ENCODE peak calls at places on chromosomes 13 and 19, in four cellular contexts. B, V, E and H are unnamed samples.

GRCh38 chr13:74024314-74024713 is 109.9 kb downstream of the KLF12 start:
- DNase-seq in B (no peak), V (peak; percentile 10), E (no peak), H (no peak)

GRCh38 chr13:39516140-39516539 is 86.9 kb downstream of the LHFPL6 start:
- DNase-seq in B (no peak), V (no peak), E (no peak), H (no peak)

GRCh38 chr19:32150605-32151004 is 194.8 kb upstream of the ZNF507 start:
- DNase-seq in B (no peak), V (no peak), E (no peak), H (no peak)

GRCh38 chr19:19181614-19182013 is 10.3 kb downstream of the BORCS8 start:
- DNase-seq in B (no peak), V (no peak), E (no peak), H (no peak)

GRCh38 chr13:20609145-20609544 is 42.2 kb downstream of the IFT88 start:
- DNase-seq in B (no peak), V (no peak), E (no peak), H (no peak)

GRCh38 chr13:93217701-93218100 is 8.9 kb upstream of the GPC6 start:
- DNase-seq in B (peak; percentile 16), V (peak; percentile 32), E (no peak), H (no peak)

GRCh38 chr13:36030670-36031331 is 100.4 kb downstream of the DCLK1 start:
- DNase-seq in B (no peak), V (no peak), E (no peak), H (no peak)

GRCh38 chr13:103639326-103639725 is 573.1 kb upstream of the SLC10A2 start:
- DNase-seq in B (no peak), V (no peak), E (no peak), H (no peak)

GRCh38 chr13:102710261-102710679 is 15.4 kb upstream of the METTL21C start:
- DNase-seq in B (no peak), V (no peak), E (no peak), H (no peak)

GRCh38 chr13:70520275-70520674 is 412.0 kb upstream of the KLHL1 start:
- DNase-seq in B (no peak), V (no peak), E (no peak), H (peak; percentile 36)
- TF ChIP-seq TARDBP in B (no peak), V (no peak), E (no peak), H (no peak)

GRCh38 chr13:99218969-99219368 is 18.3 kb downstream of the UBAC2 start:
- DNase-seq in B (no peak), V (no peak), E (peak; percentile 62), H (no peak)
- TF ChIP-seq TARDBP in B (no peak), V (no peak), E (no peak), H (no peak)

DNA sequence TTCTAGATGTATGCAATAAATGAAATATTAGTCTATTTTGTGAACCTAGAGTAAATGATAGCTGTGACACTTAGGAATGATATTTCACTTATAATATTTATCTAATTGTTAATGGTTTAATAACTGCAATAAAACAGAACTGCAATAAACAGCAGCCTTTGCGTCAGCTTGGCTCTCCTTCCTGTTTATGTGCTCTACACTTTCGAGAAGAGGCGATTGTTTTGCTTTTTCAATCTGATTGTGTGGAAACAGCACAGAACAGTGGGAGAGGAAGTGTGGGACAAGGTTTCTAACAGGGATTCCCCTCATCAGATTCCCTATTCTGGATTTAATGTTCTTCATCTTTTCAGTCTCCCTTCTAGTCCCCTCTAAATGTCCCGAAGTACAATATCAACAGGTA is 17.3 kb upstream of the TRPC4 start:
- DNase-seq in B (no peak), V (no peak), E (no peak), H (no peak)
- TF ChIP-seq TARDBP in B (no peak), V (no peak), E (no peak), H (no peak)

GRCh38 chr13:46909037-46909436 is 12.2 kb upstream of the HTR2A start:
- DNase-seq in B (no peak), V (no peak), E (no peak), H (no peak)
- TF ChIP-seq TARDBP in B (no peak), V (no peak), E (no peak), H (no peak)

GRCh38 chr19:17097593-17098126 is 22.1 kb downstream of the MYO9B start:
- DNase-seq in B (peak; percentile 75), V (peak; percentile 86), E (no peak), H (no peak)
- TF ChIP-seq TARDBP in B (no peak), V (peak; percentile 65), E (no peak), H (no peak)

GRCh38 chr13:106882222-106882621 is 314.3 kb upstream of the ARGLU1 start:
- DNase-seq in B (no peak), V (no peak), E (no peak), H (no peak)

GRCh38 chr13:106888148-106888547 is 320.2 kb upstream of the ARGLU1 start:
- DNase-seq in B (no peak), V (no peak), E (no peak), H (no peak)

DNA sequence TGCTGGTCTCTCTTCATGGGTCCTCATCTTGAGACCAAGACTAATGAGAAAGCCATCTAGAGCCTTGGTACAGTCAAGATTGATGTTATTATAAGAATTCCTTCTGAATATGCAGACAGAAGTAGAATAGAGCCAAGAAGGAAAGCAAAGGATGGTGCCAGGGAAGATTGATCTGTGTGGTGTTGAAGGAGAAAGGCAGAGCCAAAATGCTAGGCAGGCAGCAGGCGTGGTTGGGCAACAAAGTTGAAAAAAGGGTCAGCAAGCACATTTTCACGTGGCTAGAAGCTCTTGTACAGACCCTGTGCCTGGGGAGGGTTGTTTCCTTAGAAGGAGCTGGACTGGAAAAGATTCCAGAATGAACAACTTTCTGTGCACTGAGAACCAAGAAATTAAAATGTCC is 319.7 kb upstream of the ARGLU1 start:
- DNase-seq in B (no peak), V (no peak), E (no peak), H (no peak)
- TF ChIP-seq TARDBP in B (no peak), V (no peak), E (no peak), H (no peak)

DNA sequence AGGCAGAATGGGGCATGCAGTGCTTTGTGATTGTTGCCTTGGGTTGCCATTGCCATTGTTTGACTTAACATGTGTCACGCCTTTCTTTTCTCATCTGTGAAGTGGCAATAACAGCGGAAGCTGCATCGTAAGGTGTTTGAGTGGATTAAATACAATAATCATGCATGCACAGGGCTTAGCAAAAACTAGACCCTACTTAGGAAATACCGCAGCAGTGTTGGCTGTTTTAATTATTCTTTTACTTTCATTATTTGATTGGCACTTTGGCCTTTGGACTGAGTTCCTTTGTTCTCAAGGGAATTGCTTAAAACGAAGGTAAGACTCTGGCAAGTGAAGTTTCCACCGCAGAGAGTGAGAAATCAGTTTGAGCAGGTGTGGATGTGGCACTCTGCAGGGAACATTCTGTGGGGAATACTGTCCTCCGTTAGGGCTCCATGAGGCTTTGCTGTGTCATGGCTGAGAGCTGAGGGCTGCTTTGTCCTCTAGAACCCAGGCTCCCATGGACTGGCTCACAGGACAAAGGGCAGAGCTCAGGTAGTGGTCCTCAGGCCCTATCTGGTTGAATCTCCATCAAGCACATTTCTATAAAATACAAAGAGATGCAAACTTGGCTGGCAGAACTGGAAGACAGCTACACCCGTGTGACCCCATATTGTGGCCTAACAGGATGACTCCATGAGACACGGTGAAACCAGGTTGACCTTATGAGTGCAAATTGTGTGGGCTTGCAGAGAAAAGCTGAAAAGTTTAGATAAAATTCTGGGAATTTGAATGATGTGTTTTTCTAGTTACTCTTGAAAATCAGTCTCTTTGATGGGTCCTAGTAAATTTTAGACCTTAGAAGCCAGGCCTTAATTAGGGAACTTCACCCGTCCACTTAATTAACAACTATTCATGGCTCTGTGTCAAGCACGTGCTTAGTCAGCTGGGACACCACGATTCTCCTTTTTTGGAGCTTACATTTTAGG is 407.2 kb downstream of the KCNRG start:
- DNase-seq in B (peak; percentile 42), V (no peak), E (no peak), H (no peak)
- TF ChIP-seq TARDBP in B (no peak), V (no peak), E (no peak), H (no peak)

GRCh38 chr19:42386974-42387707 is 3.0 kb downstream of the CNFN start:
- DNase-seq in B (peak; percentile 86), V (peak; percentile 63), E (no peak), H (peak; percentile 86)
- TF ChIP-seq TARDBP in B (no peak), V (no peak), E (no peak), H (no peak)

GRCh38 chr19:9986787-9987281 is 23.5 kb downstream of the COL5A3 start:
- DNase-seq in B (no peak), V (no peak), E (no peak), H (no peak)
- TF ChIP-seq TARDBP in B (no peak), V (no peak), E (no peak), H (no peak)